ENCODE peak calls at places on chromosomes 6 and 20, in ten cellular contexts. F is CD8-positive, alpha-beta T cell; V is right atrium auricular region; N is heart left ventricle; U is thoracic aorta; P is Karpas-422; O is prostate gland; Z is ascending aorta; E is mammary epithelial cell; H is upper lobe of right lung. Q is an unnamed sample.

GRCh38 chr6:46221221-46221793 is 50.5 kb upstream of the ENPP5 start:
- DNase-seq in F (no peak), P (peak; percentile 87), O (no peak), E (peak; percentile 21), V (no peak), U (no peak), H (no peak), Z (no peak), N (no peak), Q (no peak)

GRCh38 chr20:8932192-8933150 is 136.4 kb upstream of the PLCB4 start:
- DNase-seq in U (no peak), V (no peak), Z (no peak), E (peak; percentile 2), N (no peak), F (no peak), H (no peak), P (no peak), O (no peak), Q (no peak)

GRCh38 chr20:5835234-5835845 is 85.1 kb downstream of the SHLD1 start:
- DNase-seq in Z (no peak), V (no peak), O (no peak), P (no peak), F (no peak), E (peak; percentile 42), H (no peak), U (no peak), N (peak; percentile 25), Q (peak; percentile 21)

GRCh38 chr6:42419490-42420280 is 32.0 kb downstream of the TRERF1 start:
- DNase-seq in N (no peak), O (no peak), E (no peak), U (no peak), F (peak; percentile 37), P (no peak), Z (no peak), V (no peak), H (no peak), Q (no peak)

GRCh38 chr6:90135672-90136071 is 161.0 kb downstream of the BACH2 start:
- DNase-seq in E (peak; percentile 57), V (no peak), P (no peak), U (no peak), O (no peak), N (no peak), F (no peak), Z (no peak), H (no peak), Q (no peak)

GRCh38 chr6:36655073-36655847 is 23.3 kb upstream of the CDKN1A start:
- DNase-seq in O (no peak), H (no peak), E (no peak), U (no peak), V (no peak), P (no peak), N (no peak), F (no peak), Z (no peak), Q (no peak)

GRCh38 chr6:34556031-34556471 is at the start of gene SPDEF:
- DNase-seq in E (no peak), Z (no peak), H (no peak), P (no peak), V (no peak), O (peak; percentile 72), N (no peak), U (no peak), F (no peak), Q (no peak)

GRCh38 chr20:62406635-62407176 is 379 bp downstream of the CABLES2 start:
- DNase-seq in Z (no peak), H (no peak), F (peak; percentile 56), N (no peak), O (no peak), V (no peak), E (no peak), U (no peak), P (no peak), Q (no peak)

GRCh38 chr6:88814909-88815308 is 148.5 kb downstream of the RNGTT start:
- DNase-seq in P (no peak), U (no peak), F (no peak), O (no peak), Z (no peak), V (no peak), E (no peak), H (no peak), N (no peak), Q (no peak)

GRCh38 chr20:33162313-33162712 is 5.6 kb upstream of the BPIFA2 start:
- DNase-seq in E (no peak), V (peak; percentile 7), F (no peak), O (no peak), U (no peak), N (no peak), Z (no peak), P (no peak), H (no peak), Q (no peak)

GRCh38 chr6:159941286-159942113 is 27.4 kb upstream of the IGF2R start:
- DNase-seq in V (no peak), E (peak; percentile 51), O (no peak), P (peak; percentile 70), H (no peak), F (no peak), Z (no peak), U (no peak), N (no peak), Q (no peak)

GRCh38 chr20:49285233-49285668 is 7.4 kb upstream of the ZNFX1 start:
- DNase-seq in N (no peak), H (no peak), P (no peak), V (no peak), O (no peak), F (no peak), E (no peak), Z (no peak), U (no peak), Q (no peak)

GRCh38 chr20:49286689-49287551 is 9.1 kb upstream of the ZNFX1 start:
- DNase-seq in E (no peak), V (no peak), Z (no peak), H (no peak), U (no peak), O (no peak), N (no peak), P (no peak), F (no peak), Q (no peak)

GRCh38 chr20:49287555-49288249 is 9.8 kb upstream of the ZNFX1 start:
- DNase-seq in F (no peak), Z (no peak), N (no peak), V (no peak), H (no peak), P (no peak), O (no peak), E (no peak), U (no peak), Q (no peak)

GRCh38 chr20:49284818-49285217 is 7.0 kb upstream of the ZNFX1 start:
- DNase-seq in E (no peak), V (no peak), N (no peak), P (no peak), H (no peak), U (no peak), O (no peak), Z (no peak), F (no peak), Q (no peak)

DNA sequence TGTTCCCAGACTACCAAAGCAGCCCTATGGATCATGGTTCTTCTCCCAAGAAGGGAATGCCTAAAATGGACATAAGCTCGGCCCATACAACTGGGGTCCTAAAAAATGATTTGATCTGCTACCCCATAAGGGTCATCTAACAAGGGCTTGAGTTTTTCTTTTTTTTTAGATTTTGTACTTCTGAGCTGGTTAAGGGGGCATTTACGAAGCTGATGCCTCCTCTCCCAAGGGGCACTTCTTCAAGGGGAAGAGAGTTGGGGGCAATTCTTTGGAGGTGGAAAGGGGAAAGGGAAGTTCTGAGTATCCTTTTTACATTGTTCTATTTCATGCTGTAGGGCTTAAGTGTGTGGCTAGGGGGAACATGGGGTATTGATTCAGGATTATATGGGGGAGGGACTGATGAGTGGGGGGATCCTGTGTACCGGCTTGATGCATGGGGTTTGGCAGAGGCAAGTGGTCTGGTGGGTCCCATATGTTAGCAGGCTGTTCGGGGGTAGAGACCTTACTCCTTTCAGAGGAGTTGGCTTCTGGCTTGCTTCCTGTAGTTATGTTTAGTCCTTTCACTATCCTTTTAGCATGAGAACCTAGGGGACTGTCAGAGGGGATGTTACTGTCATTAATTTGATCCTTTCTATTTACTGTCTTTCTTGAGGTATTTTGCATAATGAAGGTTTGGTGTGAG is 8.1 kb upstream of the ZNFX1 start:
- DNase-seq in F (no peak), P (no peak), V (no peak), Z (no peak), E (no peak), N (no peak), U (no peak), O (no peak), H (no peak), Q (no peak)
- H3K9me3 ChIP-seq in F (peaks cover 49% of the 10 kb centered on the region), P (peaks cover 19% of the 10 kb centered on the region), V (peaks cover 5% of the 10 kb centered on the region), Z (peaks cover 39% of the 10 kb centered on the region), E (no peaks in the 10 kb centered on the region), N (peaks cover 17% of the 10 kb centered on the region), U (peaks cover 19% of the 10 kb centered on the region), O (no peaks in the 10 kb centered on the region), H (peaks cover 24% of the 10 kb centered on the region), Q (peaks cover 74% of the 10 kb centered on the region)

DNA sequence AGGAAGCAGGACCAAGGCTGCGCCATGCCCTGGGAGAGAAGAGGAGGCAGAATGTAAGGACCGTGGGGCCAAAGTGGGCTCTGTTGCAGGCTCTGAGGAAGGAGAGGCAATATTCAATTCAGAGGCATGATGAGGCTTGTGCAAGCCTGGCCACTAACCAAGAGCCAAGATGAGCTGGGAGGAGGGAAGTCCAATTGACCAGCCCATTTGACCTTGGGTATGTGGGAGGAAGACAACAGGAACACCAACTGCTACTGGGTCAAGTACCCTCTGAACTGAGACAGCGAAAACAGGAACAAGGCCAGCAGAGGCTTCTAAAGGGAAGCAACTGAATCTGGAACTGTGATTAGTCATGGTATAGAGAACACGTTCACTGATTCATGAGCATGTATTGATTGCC is 779.6 kb downstream of the MAFB start:
- DNase-seq in U (no peak), H (peak; percentile 61), O (no peak), V (no peak), Z (peak; percentile 65), P (no peak), N (peak; percentile 33), E (no peak), F (no peak), Q (no peak)
- H3K9me3 ChIP-seq in U (no peaks in the 10 kb centered on the region), H (no peaks in the 10 kb centered on the region), O (no peaks in the 10 kb centered on the region), V (no peaks in the 10 kb centered on the region), Z (no peaks in the 10 kb centered on the region), P (no peaks in the 10 kb centered on the region), N (no peaks in the 10 kb centered on the region), E (no peaks in the 10 kb centered on the region), F (no peaks in the 10 kb centered on the region), Q (no peaks in the 10 kb centered on the region)

GRCh38 chr6:3086282-3086946 is 18.1 kb downstream of the RIPK1 start:
- DNase-seq in V (no peak), U (no peak), O (no peak), H (no peak), P (no peak), Z (no peak), E (no peak), F (no peak), N (no peak), Q (no peak)
- H3K9me3 ChIP-seq in V (no peaks in the 10 kb centered on the region), U (no peaks in the 10 kb centered on the region), O (no peaks in the 10 kb centered on the region), H (no peaks in the 10 kb centered on the region), P (no peaks in the 10 kb centered on the region), Z (no peaks in the 10 kb centered on the region), E (peaks cover 9% of the 10 kb centered on the region), F (no peaks in the 10 kb centered on the region), N (no peaks in the 10 kb centered on the region), Q (no peaks in the 10 kb centered on the region)

DNA sequence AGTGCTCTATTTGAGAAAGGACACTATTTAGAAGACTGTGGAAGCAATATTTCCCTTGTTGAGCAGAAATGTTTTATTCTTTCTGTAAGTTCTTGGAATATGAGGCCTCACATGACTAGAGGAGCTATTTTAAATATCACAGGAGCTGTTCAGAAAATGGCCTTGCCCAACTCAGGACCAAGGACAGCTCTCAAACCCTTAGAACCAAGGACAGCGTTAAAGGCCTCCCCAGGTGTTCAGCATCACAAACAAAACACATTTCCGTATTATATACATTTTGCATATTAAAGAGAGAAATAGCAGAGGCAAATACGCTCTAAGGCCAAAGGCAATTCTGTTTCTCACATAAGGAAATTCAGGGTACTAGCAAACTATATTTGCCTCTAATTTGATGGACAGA is 631.4 kb downstream of the CDH26 start:
- DNase-seq in H (no peak), N (no peak), P (peak; percentile 55), Z (no peak), E (peak; percentile 29), F (no peak), O (no peak), U (no peak), V (no peak), Q (no peak)
- H3K9me3 ChIP-seq in H (no peaks in the 10 kb centered on the region), N (no peaks in the 10 kb centered on the region), P (no peaks in the 10 kb centered on the region), Z (no peaks in the 10 kb centered on the region), E (no peaks in the 10 kb centered on the region), F (no peaks in the 10 kb centered on the region), O (no peaks in the 10 kb centered on the region), U (no peaks in the 10 kb centered on the region), V (no peaks in the 10 kb centered on the region), Q (no peaks in the 10 kb centered on the region)

Q was measured in T-helper 17 cell.